ENCODE peak calls at places on chromosome 4, in seven cellular contexts. V is heart left ventricle, T is upper lobe of left lung, R is body of pancreas, I is psoas muscle, U is astrocyte of the spinal cord, Y is lower leg skin. C is an unnamed sample.

GRCh38 chr4:109559625-109559982 is 442 bp upstream of the MCUB start:
- DNase-seq in V (peak; percentile 23), T (peak; percentile 86), R (no peak), I (peak; percentile 22), U (no peak), Y (peak; percentile 88), C (no peak)

GRCh38 chr4:99755223-99755944 is 61.2 kb upstream of the DAPP1 start:
- DNase-seq in V (no peak), T (no peak), R (no peak), I (no peak), U (peak; percentile 63), Y (no peak), C (peak; percentile 12)

GRCh38 chr4:2744576-2745270 is 11.4 kb downstream of the TNIP2 start:
- DNase-seq in V (no peak), T (peak; percentile 73), R (no peak), I (no peak), U (no peak), Y (no peak), C (no peak)

GRCh38 chr4:32394255-32394654 is 1674.1 kb downstream of the PCDH7 start:
- DNase-seq in V (no peak), T (no peak), R (no peak), I (no peak), U (no peak), Y (no peak), C (no peak)

GRCh38 chr4:42150653-42151567 is 1.5 kb downstream of the BEND4 start:
- DNase-seq in V (no peak), T (peak; percentile 85), R (no peak), I (no peak), U (no peak), Y (no peak), C (no peak)

GRCh38 chr4:35105486-35105885 is 1138.8 kb downstream of the ARAP2 start:
- DNase-seq in V (no peak), T (no peak), R (no peak), I (no peak), U (no peak), Y (no peak), C (no peak)

GRCh38 chr4:83150563-83151330 is 36.2 kb upstream of the PLAC8 start:
- DNase-seq in V (no peak), T (no peak), R (no peak), I (no peak), U (no peak), Y (no peak), C (no peak)

GRCh38 chr4:128863314-128864075 is 54.0 kb downstream of the JADE1 start:
- DNase-seq in V (peak; percentile 79), T (no peak), R (peak; percentile 79), I (peak; percentile 77), U (peak; percentile 76), Y (peak; percentile 94), C (peak; percentile 60)

GRCh38 chr4:56940403-56940802 is 32.7 kb downstream of the REST start:
- DNase-seq in V (no peak), T (no peak), R (no peak), I (no peak), U (no peak), Y (no peak), C (no peak)

GRCh38 chr4:178314287-178314686 is 872.0 kb upstream of the AGA start:
- DNase-seq in V (no peak), T (no peak), R (no peak), I (no peak), U (no peak), Y (no peak), C (no peak)

GRCh38 chr4:161132715-161133425 is 1030.9 kb downstream of the FSTL5 start:
- DNase-seq in V (no peak), T (no peak), R (no peak), I (no peak), U (no peak), Y (no peak), C (no peak)

GRCh38 chr4:85725727-85726170 is 250.8 kb downstream of the ARHGAP24 start:
- DNase-seq in V (peak; percentile 52), T (no peak), R (peak; percentile 88), I (peak; percentile 44), U (no peak), Y (no peak), C (no peak)

DNA sequence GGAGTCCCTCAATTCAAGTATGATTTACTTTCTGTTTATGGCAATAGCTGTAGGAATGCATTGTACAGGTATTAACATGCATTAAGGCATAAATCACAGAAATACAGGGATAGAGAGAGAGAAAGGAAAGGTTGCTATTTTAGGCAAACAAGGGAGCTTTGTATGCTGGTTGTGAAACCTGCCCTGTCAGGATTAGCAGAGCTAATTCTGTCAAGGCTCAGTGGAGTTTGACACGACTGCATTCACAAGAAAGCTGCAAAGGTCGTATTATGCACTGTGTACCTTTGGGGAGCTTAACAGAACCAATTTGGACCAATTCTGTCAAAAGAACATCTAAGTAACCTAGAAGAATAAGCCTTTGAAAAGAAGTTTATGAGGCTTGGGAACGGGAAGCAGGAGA is 239.3 kb downstream of the GRIA2 start:
- DNase-seq in V (no peak), T (no peak), R (no peak), I (no peak), U (no peak), Y (no peak), C (no peak)
- H3K4me3 ChIP-seq in V (no peak overlapping the region), T (no peak overlapping the region), R (no peak overlapping the region), I (no peak overlapping the region), U (no peak overlapping the region), Y (no peak overlapping the region), C (no peak overlapping the region)

DNA sequence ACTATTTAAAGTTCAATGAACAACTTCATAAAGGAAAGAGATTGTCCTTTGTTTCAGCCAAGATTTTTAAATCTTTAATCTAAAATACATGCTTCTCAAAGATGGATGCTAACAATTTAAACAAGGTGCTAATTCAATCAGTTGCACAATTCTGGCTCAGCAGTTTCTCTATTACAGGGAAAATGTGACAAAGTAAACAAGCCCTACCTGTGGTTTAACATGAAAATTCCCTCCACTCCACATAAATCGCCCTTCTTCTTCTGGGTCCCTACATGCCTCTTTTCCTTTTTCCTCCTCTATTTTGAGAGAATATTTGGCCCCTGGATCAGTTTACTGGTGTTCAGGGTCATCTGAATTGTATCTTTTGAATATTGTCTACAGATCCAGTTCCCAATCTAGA is 80.6 kb downstream of the FRYL start:
- DNase-seq in V (no peak), T (no peak), R (no peak), I (no peak), U (no peak), Y (no peak), C (peak; percentile 18)
- H3K4me3 ChIP-seq in V (no peak overlapping the region), T (no peak overlapping the region), R (no peak overlapping the region), I (no peak overlapping the region), U (peak overlapping the region; percentile 24), Y (no peak overlapping the region), C (peak overlapping the region; percentile 6)

GRCh38 chr4:75786526-75786925 is 62.1 kb downstream of the USO1 start:
- DNase-seq in V (no peak), T (no peak), R (no peak), I (no peak), U (no peak), Y (no peak), C (no peak)

GRCh38 chr4:75781328-75781727 is 57.0 kb downstream of the USO1 start:
- DNase-seq in V (no peak), T (no peak), R (no peak), I (no peak), U (peak; percentile 5), Y (no peak), C (no peak)

GRCh38 chr4:75790024-75790423 is 65.6 kb downstream of the USO1 start:
- DNase-seq in V (no peak), T (no peak), R (no peak), I (no peak), U (no peak), Y (no peak), C (no peak)

DNA sequence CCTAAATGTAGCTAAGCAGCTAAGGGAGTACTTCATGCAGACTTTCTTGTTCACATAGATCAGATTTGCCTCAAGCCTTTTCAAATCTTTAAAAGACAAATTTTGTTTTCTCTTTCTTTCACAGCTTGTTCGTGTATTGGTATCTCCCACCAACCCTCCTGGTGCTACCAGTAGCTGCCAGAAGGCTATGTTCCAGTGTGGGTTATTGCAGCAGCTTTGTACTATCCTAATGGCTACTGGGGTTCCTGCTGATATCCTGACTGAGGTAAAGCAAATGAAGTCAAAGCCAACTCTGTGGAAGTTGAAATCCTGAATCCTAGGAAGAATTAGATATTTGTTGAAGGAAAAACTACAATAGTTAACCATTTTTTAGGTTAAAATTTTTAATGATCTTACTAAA is 62.6 kb downstream of the USO1 start:
- DNase-seq in V (no peak), T (no peak), R (no peak), I (no peak), U (no peak), Y (no peak), C (no peak)
- H3K4me3 ChIP-seq in V (no peak overlapping the region), T (no peak overlapping the region), R (no peak overlapping the region), I (no peak overlapping the region), U (no peak overlapping the region), Y (no peak overlapping the region), C (no peak overlapping the region)

DNA sequence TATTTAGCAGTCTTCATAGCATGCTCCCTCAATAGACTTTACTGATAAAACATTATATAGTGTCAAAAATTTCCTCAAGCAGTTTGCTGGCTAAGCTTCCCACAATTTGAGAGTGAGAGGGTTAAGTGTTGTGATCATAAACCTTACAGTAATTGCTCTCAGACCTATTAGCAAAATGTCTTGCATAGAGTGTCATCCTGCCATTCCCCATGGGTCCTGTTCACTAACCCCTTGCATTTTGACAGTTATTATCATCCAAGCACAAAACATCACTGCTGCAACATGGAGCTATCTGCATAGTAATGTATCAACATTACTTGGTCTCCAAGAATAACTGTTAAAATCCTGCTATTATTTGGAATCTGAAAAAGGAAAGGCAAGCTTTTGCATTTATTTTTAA is 196.1 kb upstream of the GK2 start:
- DNase-seq in V (no peak), T (no peak), R (no peak), I (no peak), U (no peak), Y (no peak), C (no peak)
- H3K4me3 ChIP-seq in V (no peak overlapping the region), T (no peak overlapping the region), R (no peak overlapping the region), I (no peak overlapping the region), U (no peak overlapping the region), Y (no peak overlapping the region), C (no peak overlapping the region)

GRCh38 chr4:181643466-181643865 is 599.7 kb upstream of the TENM3 start:
- DNase-seq in V (no peak), T (no peak), R (no peak), I (no peak), U (no peak), Y (no peak), C (no peak)

GRCh38 chr4:181650033-181650825 is 593.0 kb upstream of the TENM3 start:
- DNase-seq in V (no peak), T (no peak), R (no peak), I (no peak), U (peak; percentile 16), Y (no peak), C (no peak)

GRCh38 chr4:181645489-181645888 is 597.7 kb upstream of the TENM3 start:
- DNase-seq in V (no peak), T (no peak), R (no peak), I (no peak), U (no peak), Y (no peak), C (no peak)

GRCh38 chr4:181647396-181648107 is 595.6 kb upstream of the TENM3 start:
- DNase-seq in V (no peak), T (no peak), R (no peak), I (no peak), U (peak; percentile 44), Y (no peak), C (no peak)

DNA sequence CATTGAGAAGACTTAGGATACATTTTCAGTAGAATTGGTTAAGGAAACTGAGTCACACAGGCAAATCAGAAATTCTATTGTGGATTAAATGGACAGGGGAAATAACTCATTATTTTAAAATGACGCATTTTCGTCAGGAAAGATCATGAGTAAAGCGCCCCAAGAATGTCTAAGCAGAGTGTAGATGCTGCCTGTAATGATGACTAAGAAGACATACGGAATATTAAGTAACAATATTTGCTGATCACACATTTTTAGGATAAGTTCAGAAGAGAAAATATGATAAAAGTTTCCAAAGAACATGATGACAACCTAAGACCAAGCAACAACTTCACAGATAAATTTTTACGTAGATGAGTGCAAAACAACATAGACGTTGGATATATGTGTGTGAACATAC is 596.3 kb upstream of the TENM3 start:
- DNase-seq in V (no peak), T (no peak), R (no peak), I (no peak), U (peak; percentile 46), Y (no peak), C (no peak)
- H3K4me3 ChIP-seq in V (no peak overlapping the region), T (no peak overlapping the region), R (no peak overlapping the region), I (no peak overlapping the region), U (no peak overlapping the region), Y (no peak overlapping the region), C (no peak overlapping the region)

C was measured in astrocyte of the cerebellum.